ENCODE peak calls at places on chromosomes 13 and 19, in eight cellular contexts. One of them, this sample, is unnamed.
A peak's percentile ranks its signal among the peaks of the same experiment; 100 is the strongest.

GRCh38 chr19:821976-822773 is 420 bp upstream of the PLPPR3 start:
- DNase-seq in uterus: no peak
- DNase-seq in endothelial cell: no peak
- DNase-seq in foreskin fibroblast: no peak
- DNase-seq in bronchial epithelial cell: no peak
- DNase-seq in fibroblast of mammary gland: no peak
- DNase-seq in mucosa of descending colon: no peak
- DNase-seq in sigmoid colon: no peak
- DNase-seq in this sample: no peak

GRCh38 chr13:41648314-41648935 is 191.1 kb downstream of the RGCC start:
- DNase-seq in uterus: no peak
- DNase-seq in endothelial cell: no peak
- DNase-seq in foreskin fibroblast: peak; percentile 68
- DNase-seq in bronchial epithelial cell: peak; percentile 79
- DNase-seq in fibroblast of mammary gland: no peak
- DNase-seq in mucosa of descending colon: no peak
- DNase-seq in sigmoid colon: no peak
- DNase-seq in this sample: no peak

GRCh38 chr19:57406516-57407123 is 4.3 kb upstream of the ZNF17 start:
- DNase-seq in uterus: peak; percentile 28
- DNase-seq in endothelial cell: peak; percentile 81
- DNase-seq in foreskin fibroblast: peak; percentile 76
- DNase-seq in bronchial epithelial cell: peak; percentile 51
- DNase-seq in fibroblast of mammary gland: peak; percentile 45
- DNase-seq in mucosa of descending colon: peak; percentile 80
- DNase-seq in sigmoid colon: no peak
- DNase-seq in this sample: no peak

GRCh38 chr19:16144216-16144581 is 714 bp downstream of the HSH2D start:
- DNase-seq in uterus: no peak
- DNase-seq in endothelial cell: no peak
- DNase-seq in foreskin fibroblast: no peak
- DNase-seq in bronchial epithelial cell: no peak
- DNase-seq in fibroblast of mammary gland: no peak
- DNase-seq in mucosa of descending colon: no peak
- DNase-seq in sigmoid colon: no peak
- DNase-seq in this sample: no peak

GRCh38 chr19:30675086-30675485 is 302.9 kb downstream of the ZNF536 start:
- DNase-seq in uterus: no peak
- DNase-seq in endothelial cell: no peak
- DNase-seq in foreskin fibroblast: no peak
- DNase-seq in bronchial epithelial cell: no peak
- DNase-seq in fibroblast of mammary gland: no peak
- DNase-seq in mucosa of descending colon: no peak
- DNase-seq in sigmoid colon: no peak
- DNase-seq in this sample: no peak

GRCh38 chr19:38378866-38379265 is 4.5 kb downstream of the PSMD8 start:
- DNase-seq in uterus: no peak
- DNase-seq in endothelial cell: no peak
- DNase-seq in foreskin fibroblast: no peak
- DNase-seq in bronchial epithelial cell: no peak
- DNase-seq in fibroblast of mammary gland: peak; percentile 33
- DNase-seq in mucosa of descending colon: no peak
- DNase-seq in sigmoid colon: no peak
- DNase-seq in this sample: no peak

GRCh38 chr19:1698636-1699035 is 46.2 kb upstream of the TCF3 start:
- DNase-seq in uterus: no peak
- DNase-seq in endothelial cell: no peak
- DNase-seq in foreskin fibroblast: no peak
- DNase-seq in bronchial epithelial cell: no peak
- DNase-seq in fibroblast of mammary gland: no peak
- DNase-seq in mucosa of descending colon: no peak
- DNase-seq in sigmoid colon: no peak
- DNase-seq in this sample: no peak

GRCh38 chr19:15421726-15422260 is 3.0 kb upstream of the AKAP8L start:
- DNase-seq in uterus: no peak
- DNase-seq in endothelial cell: no peak
- DNase-seq in foreskin fibroblast: no peak
- DNase-seq in bronchial epithelial cell: no peak
- DNase-seq in fibroblast of mammary gland: no peak
- DNase-seq in mucosa of descending colon: no peak
- DNase-seq in sigmoid colon: no peak
- DNase-seq in this sample: no peak

GRCh38 chr13:30415430-30416030 is 6.8 kb upstream of the UBE2L5 start:
- DNase-seq in uterus: no peak
- DNase-seq in endothelial cell: no peak
- DNase-seq in foreskin fibroblast: peak; percentile 22
- DNase-seq in bronchial epithelial cell: no peak
- DNase-seq in fibroblast of mammary gland: no peak
- DNase-seq in mucosa of descending colon: no peak
- DNase-seq in sigmoid colon: no peak
- DNase-seq in this sample: no peak

GRCh38 chr19:1312732-1313694 is 27.3 kb downstream of the EFNA2 start:
- DNase-seq in uterus: no peak
- DNase-seq in endothelial cell: no peak
- DNase-seq in foreskin fibroblast: peak; percentile 47
- DNase-seq in bronchial epithelial cell: peak; percentile 63
- DNase-seq in fibroblast of mammary gland: peak; percentile 22
- DNase-seq in mucosa of descending colon: peak; percentile 32
- DNase-seq in sigmoid colon: no peak
- DNase-seq in this sample: no peak

GRCh38 chr13:110298221-110298565 is 8.8 kb downstream of the COL4A1 start:
- DNase-seq in uterus: no peak
- DNase-seq in endothelial cell: no peak
- DNase-seq in foreskin fibroblast: no peak
- DNase-seq in bronchial epithelial cell: no peak
- DNase-seq in fibroblast of mammary gland: no peak
- DNase-seq in mucosa of descending colon: no peak
- DNase-seq in sigmoid colon: no peak
- DNase-seq in this sample: no peak

GRCh38 chr19:12711187-12711586 is 12.5 kb downstream of the TNPO2 start:
- DNase-seq in uterus: no peak
- DNase-seq in endothelial cell: no peak
- DNase-seq in foreskin fibroblast: no peak
- DNase-seq in bronchial epithelial cell: no peak
- DNase-seq in fibroblast of mammary gland: no peak
- DNase-seq in mucosa of descending colon: no peak
- DNase-seq in sigmoid colon: no peak
- DNase-seq in this sample: no peak
- TF ChIP-seq CTCF in uterus: no peak
- TF ChIP-seq CTCF in endothelial cell: no peak
- TF ChIP-seq CTCF in foreskin fibroblast: no peak
- TF ChIP-seq CTCF in bronchial epithelial cell: no peak
- TF ChIP-seq CTCF in fibroblast of mammary gland: no peak
- TF ChIP-seq CTCF in mucosa of descending colon: no peak
- TF ChIP-seq CTCF in sigmoid colon: no peak
- TF ChIP-seq CTCF in this sample: no peak

DNA sequence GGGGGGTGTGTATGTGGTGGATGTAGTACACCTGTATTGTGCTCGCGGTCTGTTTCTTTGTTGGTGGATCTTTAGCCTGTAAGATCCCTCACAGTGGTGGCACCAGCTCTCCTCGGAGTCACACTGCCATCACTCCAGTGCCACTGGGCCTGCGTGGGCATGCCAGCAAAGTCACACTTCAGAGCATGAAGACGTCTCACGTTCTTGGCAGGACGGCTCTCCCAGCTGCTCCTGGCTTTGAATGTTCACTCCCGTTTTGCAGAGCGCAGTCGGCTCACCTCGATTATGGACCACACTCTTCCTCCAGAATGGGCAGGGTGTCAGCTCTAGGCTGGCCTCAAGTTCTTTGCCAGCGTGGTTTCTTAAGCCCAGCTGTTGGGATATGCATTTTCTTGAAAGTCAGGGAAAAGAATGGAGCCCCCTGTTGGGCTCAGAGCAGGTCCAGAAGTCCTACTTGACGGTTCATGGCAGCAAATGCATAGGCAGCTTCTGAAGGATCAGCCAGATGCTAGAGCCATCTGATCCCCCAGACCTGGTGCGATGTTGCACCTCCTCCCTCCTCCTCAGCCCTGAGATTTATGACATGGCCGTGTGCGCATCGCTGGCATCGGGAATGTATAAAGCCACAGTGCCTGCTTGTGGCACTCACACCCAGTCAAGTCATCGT is 40.4 kb upstream of the NPAS1 start:
- DNase-seq in uterus: no peak
- DNase-seq in endothelial cell: no peak
- DNase-seq in foreskin fibroblast: no peak
- DNase-seq in bronchial epithelial cell: no peak
- DNase-seq in fibroblast of mammary gland: no peak
- DNase-seq in mucosa of descending colon: no peak
- DNase-seq in sigmoid colon: no peak
- DNase-seq in this sample: no peak
- TF ChIP-seq CTCF in uterus: no peak
- TF ChIP-seq CTCF in endothelial cell: no peak
- TF ChIP-seq CTCF in foreskin fibroblast: no peak
- TF ChIP-seq CTCF in bronchial epithelial cell: no peak
- TF ChIP-seq CTCF in fibroblast of mammary gland: no peak
- TF ChIP-seq CTCF in mucosa of descending colon: no peak
- TF ChIP-seq CTCF in sigmoid colon: no peak
- TF ChIP-seq CTCF in this sample: peak; percentile 19

DNA sequence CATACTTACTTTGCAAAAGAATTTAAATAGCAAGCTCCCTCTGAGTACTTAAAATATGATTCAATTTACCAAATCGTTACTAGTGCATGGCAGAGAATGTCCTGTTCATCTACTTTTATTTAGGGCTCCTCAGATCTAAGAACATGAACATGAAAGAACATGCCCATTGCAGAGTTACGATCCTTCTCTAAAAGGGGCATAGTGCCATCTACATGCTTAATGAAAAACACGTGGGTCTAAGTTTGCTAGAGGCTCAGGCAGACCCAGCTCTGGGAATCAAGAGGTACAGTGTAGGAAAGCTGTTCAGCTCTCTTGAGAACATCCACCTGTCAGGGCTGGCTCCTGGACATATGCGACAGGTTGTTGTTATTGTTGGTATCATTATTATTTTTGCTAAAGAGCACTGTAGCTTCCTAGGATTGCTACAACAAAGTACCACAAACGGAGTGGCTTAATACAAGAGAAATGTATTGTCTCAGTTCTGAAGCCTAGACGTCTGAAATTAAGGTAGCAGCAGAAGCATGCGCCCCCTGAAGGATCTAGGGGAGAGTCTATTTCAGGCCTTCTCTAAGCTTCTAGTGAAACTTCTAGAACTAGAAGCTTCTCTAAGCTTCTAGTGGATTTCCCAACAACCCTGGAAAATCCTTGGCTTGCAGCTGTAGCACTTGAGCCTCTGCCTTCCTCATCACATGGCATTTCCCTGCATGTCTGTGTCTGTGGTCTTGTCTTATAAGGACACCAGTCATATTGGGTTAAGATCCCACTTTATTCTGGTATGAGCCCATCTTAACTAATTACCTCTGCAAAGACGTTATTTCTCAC is 133.9 kb downstream of the DCT start:
- DNase-seq in uterus: no peak
- DNase-seq in endothelial cell: no peak
- DNase-seq in foreskin fibroblast: peak; percentile 71
- DNase-seq in bronchial epithelial cell: peak; percentile 81
- DNase-seq in fibroblast of mammary gland: peak; percentile 56
- DNase-seq in mucosa of descending colon: no peak
- DNase-seq in sigmoid colon: no peak
- DNase-seq in this sample: no peak
- TF ChIP-seq CTCF in uterus: no peak
- TF ChIP-seq CTCF in endothelial cell: no peak
- TF ChIP-seq CTCF in foreskin fibroblast: no peak
- TF ChIP-seq CTCF in bronchial epithelial cell: peak; percentile 36
- TF ChIP-seq CTCF in fibroblast of mammary gland: no peak
- TF ChIP-seq CTCF in mucosa of descending colon: no peak
- TF ChIP-seq CTCF in sigmoid colon: no peak
- TF ChIP-seq CTCF in this sample: peak; percentile 73

DNA sequence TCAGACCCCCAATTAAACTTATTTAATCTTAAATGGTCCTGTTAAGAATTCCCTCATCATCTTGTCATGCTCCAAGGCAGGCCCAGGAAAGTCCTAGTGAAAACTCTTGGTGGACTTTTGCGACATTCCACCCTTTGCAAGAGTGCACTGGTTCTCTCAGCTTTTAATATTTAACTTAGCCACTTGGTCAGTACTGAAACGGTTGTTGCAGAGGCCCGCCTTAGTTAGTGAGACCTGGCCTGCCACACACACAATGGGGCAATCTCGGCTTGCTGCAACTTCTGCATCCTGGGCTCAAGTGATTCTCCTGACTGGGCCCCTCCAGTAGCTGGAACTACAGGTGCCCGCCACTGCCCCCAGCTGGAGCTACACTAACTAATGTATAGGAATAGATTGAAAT is 1366.0 kb downstream of the UQCRFS1 start:
- DNase-seq in uterus: no peak
- DNase-seq in endothelial cell: no peak
- DNase-seq in foreskin fibroblast: no peak
- DNase-seq in bronchial epithelial cell: no peak
- DNase-seq in fibroblast of mammary gland: no peak
- DNase-seq in mucosa of descending colon: no peak
- DNase-seq in sigmoid colon: no peak
- DNase-seq in this sample: no peak
- TF ChIP-seq CTCF in uterus: no peak
- TF ChIP-seq CTCF in endothelial cell: no peak
- TF ChIP-seq CTCF in foreskin fibroblast: no peak
- TF ChIP-seq CTCF in bronchial epithelial cell: no peak
- TF ChIP-seq CTCF in fibroblast of mammary gland: no peak
- TF ChIP-seq CTCF in mucosa of descending colon: no peak
- TF ChIP-seq CTCF in sigmoid colon: no peak
- TF ChIP-seq CTCF in this sample: no peak

GRCh38 chr19:5440299-5440698 is 14.9 kb upstream of the ZNRF4 start:
- DNase-seq in uterus: no peak
- DNase-seq in endothelial cell: no peak
- DNase-seq in foreskin fibroblast: no peak
- DNase-seq in bronchial epithelial cell: no peak
- DNase-seq in fibroblast of mammary gland: no peak
- DNase-seq in mucosa of descending colon: no peak
- DNase-seq in sigmoid colon: no peak
- DNase-seq in this sample: no peak

GRCh38 chr19:5445071-5445470 is 10.1 kb upstream of the ZNRF4 start:
- DNase-seq in uterus: no peak
- DNase-seq in endothelial cell: no peak
- DNase-seq in foreskin fibroblast: no peak
- DNase-seq in bronchial epithelial cell: no peak
- DNase-seq in fibroblast of mammary gland: no peak
- DNase-seq in mucosa of descending colon: no peak
- DNase-seq in sigmoid colon: no peak
- DNase-seq in this sample: no peak

GRCh38 chr19:5445667-5446066 is 9.6 kb upstream of the ZNRF4 start:
- DNase-seq in uterus: no peak
- DNase-seq in endothelial cell: no peak
- DNase-seq in foreskin fibroblast: no peak
- DNase-seq in bronchial epithelial cell: peak; percentile 19
- DNase-seq in fibroblast of mammary gland: peak; percentile 31
- DNase-seq in mucosa of descending colon: no peak
- DNase-seq in sigmoid colon: no peak
- DNase-seq in this sample: no peak

GRCh38 chr19:5444431-5444830 is 10.8 kb upstream of the ZNRF4 start:
- DNase-seq in uterus: no peak
- DNase-seq in endothelial cell: no peak
- DNase-seq in foreskin fibroblast: no peak
- DNase-seq in bronchial epithelial cell: no peak
- DNase-seq in fibroblast of mammary gland: no peak
- DNase-seq in mucosa of descending colon: no peak
- DNase-seq in sigmoid colon: no peak
- DNase-seq in this sample: no peak

GRCh38 chr19:5443723-5444122 is 11.5 kb upstream of the ZNRF4 start:
- DNase-seq in uterus: no peak
- DNase-seq in endothelial cell: no peak
- DNase-seq in foreskin fibroblast: no peak
- DNase-seq in bronchial epithelial cell: no peak
- DNase-seq in fibroblast of mammary gland: no peak
- DNase-seq in mucosa of descending colon: no peak
- DNase-seq in sigmoid colon: no peak
- DNase-seq in this sample: no peak
- TF ChIP-seq CTCF in uterus: no peak
- TF ChIP-seq CTCF in endothelial cell: no peak
- TF ChIP-seq CTCF in foreskin fibroblast: no peak
- TF ChIP-seq CTCF in bronchial epithelial cell: no peak
- TF ChIP-seq CTCF in fibroblast of mammary gland: no peak
- TF ChIP-seq CTCF in mucosa of descending colon: no peak
- TF ChIP-seq CTCF in sigmoid colon: no peak
- TF ChIP-seq CTCF in this sample: no peak

GRCh38 chr13:36819064-36819810 is at the start of gene RFXAP:
- DNase-seq in uterus: peak; percentile 90
- DNase-seq in endothelial cell: peak; percentile 94
- DNase-seq in foreskin fibroblast: peak; percentile 95
- DNase-seq in bronchial epithelial cell: peak; percentile 65
- DNase-seq in fibroblast of mammary gland: peak; percentile 81
- DNase-seq in mucosa of descending colon: peak; percentile 94
- DNase-seq in sigmoid colon: peak; percentile 94
- DNase-seq in this sample: peak; percentile 96
- TF ChIP-seq CTCF in uterus: peak; percentile 43
- TF ChIP-seq CTCF in endothelial cell: no peak
- TF ChIP-seq CTCF in foreskin fibroblast: no peak
- TF ChIP-seq CTCF in bronchial epithelial cell: no peak
- TF ChIP-seq CTCF in fibroblast of mammary gland: no peak
- TF ChIP-seq CTCF in mucosa of descending colon: peak; percentile 7
- TF ChIP-seq CTCF in sigmoid colon: no peak
- TF ChIP-seq CTCF in this sample: peak; percentile 22

This sample was measured in chondrocyte.